ENCODE peak calls at places on chromosomes 5 and 9, in six cellular contexts. I is HepG2; E is CD8-positive, alpha-beta T cell; U is right atrium auricular region; T is fibroblast of lung; P is neural crest cell. Y is an unnamed sample.

GRCh38 chr9:77575785-77576184 is 72.3 kb downstream of the GNA14 start:
- DNase-seq in I (no peak), E (no peak), U (no peak), T (peak), P (peak), Y (no peak)

GRCh38 chr5:134403951-134404350 is 7.7 kb downstream of the CDKN2AIPNL start:
- DNase-seq in I (no peak), E (no peak), U (no peak), T (no peak), P (no peak), Y (no peak)

GRCh38 chr5:119458911-119459632 is 6.8 kb downstream of the HSD17B4 start:
- DNase-seq in I (no peak), E (no peak), U (no peak), T (no peak), P (no peak), Y (no peak)

GRCh38 chr5:134592141-134592746 is 40.4 kb downstream of the SAR1B start:
- DNase-seq in I (no peak), E (no peak), U (no peak), T (no peak), P (no peak), Y (peak)

GRCh38 chr5:146173597-146173996 is 8.9 kb downstream of the LARS1 start:
- DNase-seq in I (no peak), E (no peak), U (no peak), T (no peak), P (no peak), Y (no peak)

GRCh38 chr5:149154629-149155028 is 13.3 kb downstream of the ABLIM3 start:
- DNase-seq in I (no peak), E (no peak), U (no peak), T (no peak), P (no peak), Y (no peak)

GRCh38 chr5:80959768-80960442 is at the start of gene RASGRF2:
- DNase-seq in I (peak), E (peak), U (no peak), T (peak), P (peak), Y (no peak)

GRCh38 chr9:93125331-93125894 is 8.6 kb downstream of the NINJ1 start:
- DNase-seq in I (no peak), E (no peak), U (no peak), T (no peak), P (no peak), Y (no peak)

GRCh38 chr5:60668715-60669304 is 31.2 kb downstream of the DEPDC1B start:
- DNase-seq in I (peak), E (no peak), U (no peak), T (peak), P (no peak), Y (no peak)

GRCh38 chr9:37311938-37312730 is 110.4 kb upstream of the GRHPR start:
- DNase-seq in I (no peak), E (no peak), U (no peak), T (peak), P (no peak), Y (no peak)

DNA sequence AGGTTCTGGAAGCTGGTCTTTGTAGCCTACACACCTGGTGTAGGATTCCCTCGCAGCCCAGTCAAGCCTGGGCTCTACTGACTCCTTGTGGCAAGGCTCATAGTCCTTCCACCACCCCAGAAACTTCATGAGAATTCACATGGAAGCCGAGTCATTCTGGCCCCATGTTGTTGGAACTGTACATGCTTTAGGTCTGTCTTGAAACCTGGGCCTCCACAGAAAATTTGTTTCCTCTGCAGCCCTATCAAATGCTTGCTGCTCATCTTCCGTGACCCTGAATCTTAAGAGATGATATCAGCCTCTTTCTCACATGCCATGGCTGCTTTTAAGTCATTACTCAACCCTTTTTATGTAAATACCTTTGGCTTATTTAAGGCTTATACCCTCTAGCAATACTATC is 113.4 kb upstream of the GRHPR start:
- DNase-seq in I (peak), E (no peak), U (no peak), T (no peak), P (no peak), Y (no peak)
- TF ChIP-seq CTCF in I (peak), E (no peak), U (no peak), T (peak), P (peak), Y (peak)

GRCh38 chr9:130417602-130418001 is 27.2 kb upstream of the ASS1 start:
- DNase-seq in I (no peak), E (no peak), U (no peak), T (no peak), P (no peak), Y (no peak)
- TF ChIP-seq CTCF in I (peak), E (no peak), U (no peak), T (no peak), P (peak), Y (no peak)

GRCh38 chr9:102631559-102631958 is 363.6 kb upstream of the CYLC2 start:
- DNase-seq in I (peak), E (no peak), U (no peak), T (no peak), P (no peak), Y (no peak)
- TF ChIP-seq CTCF in I (peak), E (no peak), U (no peak), T (no peak), P (peak), Y (peak)

GRCh38 chr5:142845954-142846398 is 75.8 kb downstream of the ARHGAP26 start:
- DNase-seq in I (no peak), E (no peak), U (no peak), T (no peak), P (no peak), Y (no peak)
- TF ChIP-seq CTCF in I (no peak), E (no peak), U (no peak), T (no peak), P (no peak), Y (no peak)

Y was measured in type B pancreatic cell.